ENCODE peak calls at places on chromosomes 4 and X, in six cellular contexts. N, B, I, X, Y and A are unnamed samples.

GRCh38 chr4:186770446-186771175 is 47.0 kb upstream of the FAT1 start:
- DNase-seq in I (no peak), Y (no peak), N (no peak), X (no peak), B (no peak), A (no peak)

GRCh38 chr4:184269879-184270430 is 52.3 kb upstream of the ENPP6 start:
- DNase-seq in I (no peak), B (no peak), X (no peak), Y (no peak), N (no peak), A (no peak)

GRCh38 chr4:153489856-153490558 is 23.8 kb downstream of the TMEM131L start:
- DNase-seq in N (no peak), Y (no peak), X (no peak), I (no peak), B (no peak), A (no peak)

GRCh38 chrX:80174925-80175574 is 160.5 kb downstream of the TBX22 start:
- DNase-seq in I (no peak), N (no peak), B (no peak), Y (no peak), X (no peak), A (no peak)

GRCh38 chrX:122868626-122869025 is 315.5 kb upstream of the GRIA3 start:
- DNase-seq in N (no peak), B (no peak), X (no peak), Y (no peak), I (no peak), A (no peak)

GRCh38 chrX:100625985-100626491 is 10.6 kb downstream of the TSPAN6 start:
- DNase-seq in I (no peak), Y (no peak), X (peak; percentile 66), B (no peak), N (no peak), A (no peak)

GRCh38 chr4:115331241-115331640 is 217.8 kb upstream of the NDST4 start:
- DNase-seq in I (no peak), B (no peak), N (no peak), X (no peak), Y (no peak), A (no peak)

GRCh38 chr4:984336-985054 is 2.3 kb upstream of the IDUA start:
- DNase-seq in I (no peak), Y (no peak), B (no peak), X (no peak), N (no peak), A (no peak)

GRCh38 chr4:20506827-20507226 is 193.4 kb upstream of the PACRGL start:
- DNase-seq in I (no peak), Y (no peak), X (no peak), B (no peak), N (no peak), A (no peak)

GRCh38 chrX:41779058-41779564 is 55.1 kb downstream of the GPR82 start:
- DNase-seq in N (no peak), X (no peak), I (peak; percentile 47), Y (peak; percentile 16), B (no peak), A (peak; percentile 14)

GRCh38 chrX:69031971-69032391 is 133.3 kb downstream of the PJA1 start:
- DNase-seq in Y (no peak), B (no peak), N (peak; percentile 4), I (no peak), X (no peak), A (no peak)

GRCh38 chr4:159390648-159391047 is 287.8 kb downstream of the RAPGEF2 start:
- DNase-seq in N (no peak), Y (peak; percentile 48), I (peak; percentile 63), B (no peak), X (no peak), A (peak; percentile 2)

GRCh38 chr4:73487233-73487632 is 5.7 kb downstream of the AFM start:
- DNase-seq in N (no peak), I (no peak), Y (no peak), X (no peak), B (no peak), A (no peak)

GRCh38 chr4:75769044-75769443 is 44.7 kb downstream of the USO1 start:
- DNase-seq in B (no peak), X (no peak), Y (no peak), I (no peak), N (no peak), A (no peak)

GRCh38 chr4:121154103-121154515 is 10.0 kb downstream of the TNIP3 start:
- DNase-seq in N (no peak), B (no peak), Y (no peak), X (peak; percentile 24), I (no peak), A (no peak)

GRCh38 chr4:102815981-102816380 is 11.4 kb downstream of the UBE2D3 start:
- DNase-seq in B (no peak), I (no peak), N (no peak), X (no peak), Y (peak; percentile 66), A (no peak)

GRCh38 chr4:37780444-37781133 is 45.9 kb upstream of the PGM2 start:
- DNase-seq in N (no peak), B (no peak), X (no peak), Y (peak; percentile 36), I (no peak), A (no peak)

GRCh38 chr4:7637139-7637538 is 202.4 kb upstream of the PSAPL1 start:
- DNase-seq in B (no peak), I (no peak), Y (no peak), N (no peak), X (no peak), A (no peak)

GRCh38 chr4:40749717-40750460 is at the start of gene NSUN7:
- DNase-seq in N (peak; percentile 93), X (no peak), I (no peak), B (no peak), Y (no peak), A (no peak)

GRCh38 chrX:12447448-12448154 is 309.3 kb downstream of the FRMPD4 start:
- DNase-seq in X (no peak), I (no peak), Y (no peak), N (no peak), B (no peak), A (no peak)

GRCh38 chr4:2141022-2141761 is 82.1 kb downstream of the NAT8L start:
- DNase-seq in I (no peak), Y (no peak), X (peak; percentile 35), B (no peak), N (no peak), A (no peak)

GRCh38 chr4:182695842-182696241 is 221.3 kb downstream of the DCTD start:
- DNase-seq in I (no peak), B (no peak), Y (no peak), X (no peak), N (no peak), A (no peak)

GRCh38 chr4:161002386-161002785 is 1161.4 kb downstream of the FSTL5 start:
- DNase-seq in N (no peak), B (no peak), Y (no peak), X (no peak), I (no peak), A (no peak)

GRCh38 chr4:79492148-79492547 is 84.1 kb upstream of the GK2 start:
- DNase-seq in B (no peak), N (no peak), Y (no peak), I (no peak), X (no peak), A (no peak)

GRCh38 chrX:1481636-1482529 is 29.2 kb upstream of the ASMTL start:
- DNase-seq in Y (peak; percentile 95), B (peak; percentile 15), N (no peak), I (peak; percentile 73), X (peak; percentile 90), A (peak; percentile 81)

GRCh38 chr4:128718793-128719192 is 90.7 kb upstream of the JADE1 start:
- DNase-seq in B (no peak), Y (no peak), X (no peak), N (no peak), I (no peak), A (no peak)

GRCh38 chr4:79027656-79028055 is 88.4 kb upstream of the PAQR3 start:
- DNase-seq in N (no peak), I (no peak), X (no peak), Y (no peak), B (no peak), A (no peak)

GRCh38 chr4:7717161-7717560 is 222.5 kb downstream of the AFAP1 start:
- DNase-seq in X (no peak), B (no peak), N (no peak), Y (no peak), I (no peak), A (no peak)

GRCh38 chrX:119459181-119459580 is 9.1 kb upstream of the SLC25A5 start:
- DNase-seq in B (no peak), I (no peak), Y (no peak), X (no peak), N (no peak), A (no peak)

GRCh38 chr4:126405369-126405982 is 1090.7 kb downstream of the FAT4 start:
- DNase-seq in I (no peak), B (no peak), X (no peak), N (no peak), Y (peak; percentile 6), A (peak; percentile 39)

GRCh38 chr4:156568041-156568440 is 403.6 kb downstream of the PDGFC start:
- DNase-seq in I (no peak), X (no peak), Y (no peak), B (no peak), N (no peak), A (no peak)
- TF ChIP-seq JUND in I (no peak), X (no peak), Y (no peak), B (no peak), N (no peak), A (no peak)

DNA sequence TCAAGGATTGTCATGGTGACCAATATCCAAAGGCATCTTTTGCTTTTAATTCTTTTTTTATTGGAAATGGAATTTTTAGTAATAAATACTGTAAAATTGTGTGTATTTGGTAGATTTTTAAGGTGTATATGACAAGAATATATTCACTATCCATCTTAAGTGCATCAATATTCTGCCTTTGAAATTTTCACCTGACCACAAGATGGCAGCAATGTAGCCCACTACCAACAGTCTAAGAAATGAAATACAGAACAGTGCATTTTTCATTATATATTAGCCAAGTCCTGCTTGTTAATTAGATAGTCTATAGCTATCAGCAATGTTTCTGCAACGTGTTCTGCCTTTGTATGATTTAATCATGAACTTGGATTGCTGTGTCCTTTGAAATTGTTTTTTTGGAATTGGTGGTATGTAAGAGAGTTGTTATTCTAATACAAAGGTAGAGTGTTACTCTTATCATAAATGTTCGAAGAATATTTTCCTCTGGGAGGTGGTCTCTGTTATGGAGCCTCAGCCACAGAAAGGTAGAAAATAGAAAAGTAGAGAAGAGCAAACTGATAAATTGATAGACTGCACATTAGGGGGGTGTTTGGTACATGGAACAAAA is 38.2 kb downstream of the HPGDS start:
- DNase-seq in X (no peak), I (peak; percentile 27), Y (peak; percentile 21), N (no peak), B (no peak), A (no peak)
- TF ChIP-seq JUND in X (no peak), I (no peak), Y (no peak), N (no peak), B (no peak), A (no peak)

GRCh38 chrX:11064851-11065600 is 46.1 kb upstream of the HCCS start:
- DNase-seq in Y (no peak), B (no peak), I (no peak), N (no peak), X (no peak), A (peak; percentile 79)
- TF ChIP-seq JUND in Y (no peak), B (no peak), I (no peak), N (no peak), X (no peak), A (no peak)

DNA sequence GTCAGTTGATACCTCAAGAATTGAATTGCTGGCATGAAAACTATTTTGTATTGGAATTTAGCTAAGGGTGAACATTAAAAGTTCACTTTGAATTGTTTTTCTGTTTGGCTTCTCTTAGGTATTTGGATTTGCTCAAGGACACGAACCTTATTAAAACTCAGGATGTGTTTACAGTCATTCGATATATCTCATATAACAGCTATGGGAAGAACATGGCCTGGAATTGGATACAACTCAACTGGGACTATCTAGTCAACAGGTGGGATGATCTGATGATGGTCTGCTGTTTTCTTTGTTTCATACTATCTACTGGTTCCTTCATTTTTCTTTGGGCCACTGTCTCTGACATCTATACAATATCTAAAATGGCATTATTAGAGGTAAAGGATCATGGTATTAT is 69.7 kb downstream of the PITX2 start:
- DNase-seq in N (no peak), B (no peak), I (no peak), X (no peak), Y (no peak), A (no peak)
- TF ChIP-seq JUND in N (no peak), B (no peak), I (no peak), X (no peak), Y (no peak), A (no peak)